ENCODE peak calls at places on chromosomes 5 and 9, in nine cellular contexts. U is MM.1S, D is PC-9, N is GM23248, T is GM23338, L is hepatocyte, Y is OCI-LY7, H is HCT116, O is SK-N-SH. F is an unnamed sample.

GRCh38 chr9:38311382-38312270 is 80.9 kb upstream of the ALDH1B1 start:
- DNase-seq in D (no peak), H (no peak), L (peak; percentile 72), O (no peak), U (no peak), Y (no peak), N (no peak), T (peak; percentile 32), F (no peak)

GRCh38 chr9:70510157-70510770 is 95.8 kb upstream of the KLF9 start:
- DNase-seq in H (peak; percentile 24), O (peak; percentile 26), D (peak; percentile 21), N (peak; percentile 45), T (peak; percentile 77), U (peak; percentile 10), L (peak; percentile 45), Y (peak; percentile 27), F (no peak)

GRCh38 chr9:120730661-120731514 is 16.6 kb upstream of the MEGF9 start:
- DNase-seq in Y (peak; percentile 53), H (no peak), D (peak; percentile 92), N (peak; percentile 92), U (no peak), L (peak; percentile 73), O (no peak), T (peak; percentile 44), F (peak; percentile 95)

GRCh38 chr5:171386006-171386671 is 1.5 kb upstream of the NPM1 start:
- DNase-seq in Y (no peak), L (no peak), H (no peak), D (no peak), O (no peak), U (no peak), N (no peak), T (no peak), F (no peak)

GRCh38 chr9:70257991-70258691 is 637 bp upstream of the SMC5 start:
- DNase-seq in U (no peak), H (peak; percentile 0), T (peak; percentile 70), D (no peak), N (peak; percentile 68), O (peak; percentile 30), Y (peak; percentile 30), L (peak; percentile 50), F (no peak)

GRCh38 chr9:124257070-124257864 is 482 bp upstream of the NEK6 start:
- DNase-seq in H (no peak), N (peak; percentile 47), Y (peak; percentile 44), U (no peak), D (no peak), T (peak; percentile 50), L (no peak), O (no peak), F (peak; percentile 4)

GRCh38 chr5:143106175-143106574 is 297.3 kb downstream of the NR3C1 start:
- DNase-seq in H (no peak), Y (peak; percentile 24), U (no peak), D (peak; percentile 20), N (peak; percentile 64), T (peak; percentile 35), L (peak; percentile 32), O (peak; percentile 45), F (peak; percentile 52)

GRCh38 chr9:37678789-37679273 is 28.1 kb downstream of the FRMPD1 start:
- DNase-seq in H (peak; percentile 3), O (no peak), Y (no peak), L (no peak), D (no peak), T (peak; percentile 16), U (no peak), N (no peak), F (no peak)

GRCh38 chr5:18010053-18010452 is 375.8 kb downstream of the TAF11L14 start:
- DNase-seq in D (no peak), T (peak; percentile 53), O (no peak), L (no peak), N (no peak), U (no peak), H (no peak), Y (no peak), F (peak; percentile 50)

GRCh38 chr5:130976491-130976890 is 188.6 kb downstream of the HINT1 start:
- DNase-seq in Y (no peak), L (no peak), H (no peak), N (no peak), D (no peak), U (no peak), O (no peak), T (no peak), F (no peak)

GRCh38 chr5:135379052-135379654 is 19.9 kb downstream of the MACROH2A1 start:
- DNase-seq in L (no peak), N (peak; percentile 66), H (no peak), T (no peak), U (no peak), Y (no peak), D (no peak), O (no peak), F (no peak)

GRCh38 chr5:138544171-138545134 is 1.4 kb upstream of the ETF1 start:
- DNase-seq in H (no peak), T (no peak), D (no peak), U (no peak), Y (no peak), L (peak; percentile 23), O (no peak), N (peak; percentile 80), F (peak; percentile 25)

GRCh38 chr5:96651047-96651446 is 11.1 kb upstream of the CAST start:
- DNase-seq in O (no peak), D (no peak), Y (no peak), L (no peak), U (no peak), T (no peak), N (no peak), H (no peak), F (no peak)

GRCh38 chr5:157930710-157931109 is 71.8 kb upstream of the CLINT1 start:
- DNase-seq in N (no peak), L (no peak), H (no peak), D (no peak), U (no peak), T (no peak), Y (no peak), O (no peak), F (no peak)

GRCh38 chr5:58107704-58108103 is 352.2 kb downstream of the PLK2 start:
- DNase-seq in D (no peak), N (peak; percentile 27), U (no peak), Y (no peak), T (no peak), O (no peak), H (no peak), L (peak; percentile 15), F (peak; percentile 73)
- H3K9me2 ChIP-seq in D (no peaks in the 10 kb centered on the region), N (no peaks in the 10 kb centered on the region), U (no peaks in the 10 kb centered on the region), Y (no peaks in the 10 kb centered on the region), T (peaks cover 4% of the 10 kb centered on the region), O (no peaks in the 10 kb centered on the region), H (no peaks in the 10 kb centered on the region), L (no peaks in the 10 kb centered on the region), F (no peaks in the 10 kb centered on the region)

DNA sequence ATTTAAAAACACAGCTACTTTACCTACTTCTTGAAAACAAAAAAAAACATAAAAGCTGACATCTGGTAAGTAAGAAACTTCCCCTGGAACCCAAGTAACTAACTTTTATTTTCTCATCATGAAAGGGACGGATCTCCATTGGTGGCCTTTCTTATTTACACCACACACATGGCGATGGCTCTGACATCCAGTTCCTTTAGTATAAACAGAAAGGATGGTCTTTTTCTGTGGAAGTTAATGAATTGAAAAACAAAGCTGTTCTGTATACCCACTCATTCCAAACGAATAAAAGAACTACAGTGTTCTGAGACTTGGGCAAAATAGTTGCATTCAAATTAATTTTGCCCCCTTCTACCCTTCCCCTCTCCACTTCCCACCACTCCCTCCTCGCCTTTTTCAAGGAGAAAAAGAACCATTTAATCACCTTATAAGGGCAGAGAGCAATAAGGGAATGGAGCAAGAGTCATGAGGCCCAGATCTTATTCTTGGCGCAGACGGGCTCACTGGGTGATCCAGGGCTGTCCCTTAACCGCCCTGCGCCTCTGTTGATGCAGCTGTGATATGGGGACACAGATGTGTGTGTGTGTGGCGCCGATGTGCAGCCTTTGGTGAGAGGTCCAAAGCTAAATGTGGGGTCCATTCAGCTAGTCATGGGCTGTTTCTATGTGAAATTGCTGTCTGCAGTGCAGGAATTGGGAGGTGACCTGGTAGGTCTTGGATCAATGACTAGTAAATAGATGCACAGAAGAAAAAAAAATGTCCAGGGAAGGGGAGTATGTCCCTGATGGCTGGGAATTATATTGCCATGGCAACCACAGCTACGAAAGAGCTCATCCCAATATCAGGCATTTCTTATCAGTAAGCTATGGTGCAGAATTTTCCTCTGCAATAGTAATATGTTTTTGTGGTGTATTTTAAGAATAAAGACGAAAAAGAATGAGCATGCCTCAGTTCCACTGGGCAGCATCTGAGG is 141.5 kb upstream of the ERCC6L2 start:
- DNase-seq in T (no peak), D (no peak), H (no peak), O (peak; percentile 56), L (no peak), U (no peak), Y (no peak), N (no peak), F (no peak)
- H3K9me2 ChIP-seq in T (no peaks in the 10 kb centered on the region), D (no peaks in the 10 kb centered on the region), H (no peaks in the 10 kb centered on the region), O (no peaks in the 10 kb centered on the region), L (no peaks in the 10 kb centered on the region), U (no peaks in the 10 kb centered on the region), Y (no peaks in the 10 kb centered on the region), N (no peaks in the 10 kb centered on the region), F (no peaks in the 10 kb centered on the region)

DNA sequence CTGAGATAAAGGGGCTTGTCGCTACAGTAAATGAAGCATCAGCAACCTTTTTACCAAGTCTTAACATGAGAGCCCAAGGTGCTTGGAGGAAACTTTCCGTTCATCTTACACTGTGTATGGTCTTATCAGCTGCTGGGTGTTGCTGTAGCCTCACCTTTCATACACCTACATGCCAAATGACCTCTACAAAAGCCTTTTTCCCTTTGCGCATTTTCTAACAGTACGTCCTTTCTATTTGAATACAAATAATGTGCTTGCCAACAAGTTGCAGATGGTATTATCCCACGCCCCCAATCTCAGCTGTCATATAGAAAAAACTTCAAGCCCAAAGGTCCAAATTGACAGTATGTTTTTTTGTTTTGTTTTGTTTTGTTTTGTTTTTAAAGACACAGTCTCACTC is 96.9 kb downstream of the BNC2 start:
- DNase-seq in D (no peak), L (no peak), T (no peak), N (no peak), U (no peak), O (no peak), Y (no peak), H (no peak), F (no peak)
- H3K9me2 ChIP-seq in D (no peaks in the 10 kb centered on the region), L (no peaks in the 10 kb centered on the region), T (no peaks in the 10 kb centered on the region), N (no peaks in the 10 kb centered on the region), U (no peaks in the 10 kb centered on the region), O (no peaks in the 10 kb centered on the region), Y (no peaks in the 10 kb centered on the region), H (no peaks in the 10 kb centered on the region), F (no peaks in the 10 kb centered on the region)

GRCh38 chr9:133162802-133163558 is 734 bp downstream of the GBGT1 start:
- DNase-seq in T (no peak), N (peak; percentile 24), D (no peak), O (no peak), H (no peak), Y (no peak), U (no peak), L (no peak), F (no peak)

GRCh38 chr9:133166392-133166791 is 2.7 kb upstream of the GBGT1 start:
- DNase-seq in Y (no peak), N (no peak), D (no peak), H (no peak), U (no peak), T (no peak), L (no peak), O (no peak), F (no peak)

GRCh38 chr9:133161542-133161950 is 2.2 kb downstream of the GBGT1 start:
- DNase-seq in O (no peak), L (no peak), T (no peak), U (no peak), N (no peak), Y (no peak), H (no peak), D (no peak), F (no peak)

GRCh38 chr9:133163559-133164208 is at the start of gene GBGT1:
- DNase-seq in N (peak; percentile 53), O (peak; percentile 90), T (peak; percentile 79), H (no peak), D (peak; percentile 41), L (peak; percentile 63), U (no peak), Y (peak; percentile 48), F (no peak)

GRCh38 chr9:133164209-133164590 is 486 bp upstream of the GBGT1 start:
- DNase-seq in L (peak; percentile 7), D (no peak), U (no peak), T (no peak), N (no peak), O (no peak), H (no peak), Y (no peak), F (no peak)
- H3K9me2 ChIP-seq in L (no peaks in the 10 kb centered on the region), D (no peaks in the 10 kb centered on the region), U (no peaks in the 10 kb centered on the region), T (no peaks in the 10 kb centered on the region), N (no peaks in the 10 kb centered on the region), O (no peaks in the 10 kb centered on the region), H (no peaks in the 10 kb centered on the region), Y (no peaks in the 10 kb centered on the region), F (no peaks in the 10 kb centered on the region)